ENCODE peak calls at places on chromosome X, in six cellular contexts. E is keratinocyte, Q is hepatocyte, B is HepG2, Y is endothelial cell of umbilical vein, C is neural progenitor cell. U is an unnamed sample.

GRCh38 chrX:94814216-94814615 is 1140.2 kb downstream of the FAM133A start:
- DNase-seq in B (no peak), E (no peak), C (no peak), Q (no peak), Y (no peak), U (no peak)

GRCh38 chrX:20205927-20206708 is 60.6 kb downstream of the RPS6KA3 start:
- DNase-seq in B (no peak), C (no peak), E (no peak), Y (no peak), Q (no peak), U (no peak)

GRCh38 chrX:48965959-48966358 is 5.7 kb downstream of the KCND1 start:
- DNase-seq in Q (no peak), C (no peak), E (no peak), B (no peak), Y (no peak), U (no peak)

GRCh38 chrX:29419774-29420553 is 795.4 kb upstream of the MAGEB2 start:
- DNase-seq in B (no peak), C (no peak), Q (peak; percentile 19), Y (peak; percentile 71), E (no peak), U (peak; percentile 93)

GRCh38 chrX:137031517-137032377 is 2.0 kb downstream of the GPR101 start:
- DNase-seq in Q (peak; percentile 56), B (no peak), E (no peak), C (peak; percentile 68), Y (peak; percentile 7), U (peak; percentile 18)

GRCh38 chrX:63761639-63762038 is 23.4 kb downstream of the ARHGEF9 start:
- DNase-seq in B (no peak), E (no peak), Y (peak; percentile 3), C (no peak), Q (no peak), U (no peak)

GRCh38 chrX:74286950-74287349 is 17.0 kb upstream of the ZCCHC13 start:
- DNase-seq in Y (no peak), B (peak; percentile 1), C (no peak), Q (no peak), E (no peak), U (peak; percentile 37)

GRCh38 chrX:85499400-85499799 is 119.9 kb upstream of the POF1B start:
- DNase-seq in C (no peak), Q (peak; percentile 7), Y (no peak), B (no peak), E (peak; percentile 38), U (no peak)

GRCh38 chrX:111348363-111348927 is 63.5 kb downstream of the DCX start:
- DNase-seq in C (no peak), Y (no peak), B (no peak), E (no peak), Q (no peak), U (no peak)

GRCh38 chrX:148601034-148601433 is 100.6 kb downstream of the AFF2 start:
- DNase-seq in B (no peak), C (no peak), Y (no peak), Q (peak; percentile 8), E (no peak), U (peak; percentile 34)

GRCh38 chrX:76148753-76149152 is 24.1 kb upstream of the PBDC1 start:
- DNase-seq in C (peak; percentile 7), E (no peak), Q (peak; percentile 12), Y (peak; percentile 52), B (peak; percentile 17), U (peak; percentile 60)

GRCh38 chrX:110037181-110037580 is 34.3 kb downstream of the TMEM164 start:
- DNase-seq in Y (peak; percentile 36), Q (no peak), E (no peak), C (no peak), B (no peak), U (no peak)

GRCh38 chrX:129771266-129771995 is 8.3 kb upstream of the SASH3 start:
- DNase-seq in C (no peak), Y (no peak), E (no peak), B (no peak), Q (no peak), U (no peak)

GRCh38 chrX:143206961-143207360 is 181.2 kb downstream of the SPANXN4 start:
- DNase-seq in Q (no peak), B (no peak), E (no peak), C (no peak), Y (no peak), U (no peak)

GRCh38 chrX:103170216-103170615 is 44.7 kb upstream of the BEX4 start:
- DNase-seq in Q (no peak), Y (peak; percentile 9), B (no peak), E (no peak), C (no peak), U (peak; percentile 21)

GRCh38 chrX:57286507-57287251 is at the start of gene FAAH2:
- DNase-seq in Q (peak; percentile 87), B (peak; percentile 57), E (peak; percentile 44), Y (peak; percentile 1), C (peak; percentile 73), U (no peak)

GRCh38 chrX:103704863-103705262 is 5.8 kb upstream of the TMEM31 start:
- DNase-seq in B (no peak), C (no peak), E (no peak), Y (no peak), Q (no peak), U (no peak)

GRCh38 chrX:27878862-27879261 is 71.1 kb downstream of the MAGEB10 start:
- DNase-seq in Y (no peak), B (no peak), E (no peak), Q (no peak), C (no peak), U (no peak)

GRCh38 chrX:39609941-39610340 is 487.8 kb downstream of the BCOR start:
- DNase-seq in Q (no peak), B (no peak), C (no peak), E (no peak), Y (no peak), U (no peak)

GRCh38 chrX:143663755-143664154 is 27.9 kb upstream of the SLITRK4 start:
- DNase-seq in Q (no peak), Y (no peak), E (no peak), B (no peak), C (no peak), U (no peak)

GRCh38 chrX:39840141-39841126 is 257.3 kb downstream of the BCOR start:
- DNase-seq in Q (no peak), E (no peak), B (no peak), C (no peak), Y (no peak), U (no peak)

GRCh38 chrX:4435905-4436304 is 722.5 kb upstream of the PRKX start:
- DNase-seq in C (peak; percentile 64), E (no peak), Q (no peak), Y (no peak), B (no peak), U (no peak)

GRCh38 chrX:48540015-48540350 is 469 bp downstream of the TBC1D25 start:
- DNase-seq in Q (peak; percentile 70), B (peak; percentile 8), C (no peak), Y (peak; percentile 50), E (no peak), U (peak; percentile 28)

DNA sequence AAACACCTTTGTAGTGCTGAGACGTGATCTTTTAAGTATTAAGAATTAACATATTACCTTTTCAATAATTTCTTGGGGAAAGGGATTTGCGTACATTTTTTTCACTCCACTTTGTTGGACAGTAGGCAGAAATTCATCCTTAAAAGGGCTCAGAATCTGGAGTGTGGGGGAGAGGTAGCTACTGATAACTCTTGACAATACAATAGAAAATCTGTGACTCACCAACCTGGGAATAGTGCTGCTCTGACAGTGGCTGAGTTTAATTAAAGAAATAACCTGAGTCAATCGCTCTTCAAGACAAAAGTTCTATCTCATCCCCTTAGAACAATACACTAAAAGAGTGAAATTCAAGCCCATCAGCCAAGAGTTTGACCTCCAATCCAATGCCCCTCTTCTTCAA is 60.2 kb downstream of the SLC9A7 start:
- DNase-seq in C (no peak), Q (no peak), E (no peak), Y (no peak), B (no peak), U (no peak)
- H3K79me2 ChIP-seq in C (no peaks in the 10 kb centered on the region), Q (no peaks in the 10 kb centered on the region), E (no peaks in the 10 kb centered on the region), Y (no peaks in the 10 kb centered on the region), B (no peaks in the 10 kb centered on the region), U (no peaks in the 10 kb centered on the region)

GRCh38 chrX:25019707-25020390 is 4.1 kb upstream of the ARX start:
- DNase-seq in Q (no peak), E (no peak), C (peak; percentile 46), Y (no peak), B (no peak), U (no peak)
- TF ChIP-seq EZH2 in Q (peak; percentile 48), E (peak; percentile 34), C (peak; percentile 72), Y (peak; percentile 20), B (no peak), U (peak; percentile 79)

DNA sequence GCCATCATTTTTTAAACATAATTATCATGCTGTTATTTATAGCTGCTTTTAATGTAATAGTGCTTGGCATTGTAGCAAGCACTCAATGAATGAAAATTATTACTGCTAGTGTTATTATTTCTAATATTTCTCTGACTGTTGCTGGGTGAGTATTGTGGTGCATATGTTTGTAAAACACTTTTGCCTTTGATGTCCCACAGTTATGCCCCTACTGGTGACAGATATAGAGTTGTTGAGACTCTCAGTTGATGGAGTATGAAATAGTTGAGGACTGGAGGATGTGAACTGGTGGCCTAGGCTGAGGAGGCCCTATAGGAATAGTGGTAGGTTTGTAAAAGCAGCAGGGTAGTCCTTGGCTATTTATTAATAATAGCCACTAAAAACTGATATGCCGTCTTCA is 9.6 kb downstream of the INTS6L start:
- DNase-seq in Y (no peak), C (no peak), B (no peak), E (no peak), Q (no peak), U (no peak)
- H3K79me2 ChIP-seq in Y (no peaks in the 10 kb centered on the region), C (no peaks in the 10 kb centered on the region), B (no peaks in the 10 kb centered on the region), E (no peaks in the 10 kb centered on the region), Q (no peaks in the 10 kb centered on the region), U (no peaks in the 10 kb centered on the region)

GRCh38 chrX:1466232-1466661 is 13.5 kb upstream of the ASMTL start:
- DNase-seq in Q (no peak), E (no peak), C (no peak), B (no peak), Y (no peak), U (no peak)

GRCh38 chrX:1464282-1465131 is 11.8 kb upstream of the ASMTL start:
- DNase-seq in Q (no peak), Y (no peak), C (no peak), E (no peak), B (no peak), U (no peak)

GRCh38 chrX:1466971-1467561 is 14.4 kb upstream of the ASMTL start:
- DNase-seq in C (no peak), B (no peak), Y (no peak), Q (no peak), E (no peak), U (no peak)

GRCh38 chrX:1463581-1464281 is 11.0 kb upstream of the ASMTL start:
- DNase-seq in C (no peak), Y (no peak), Q (no peak), E (no peak), B (no peak), U (no peak)

GRCh38 chrX:1465261-1466231 is 12.8 kb upstream of the ASMTL start:
- DNase-seq in E (no peak), B (no peak), C (no peak), Y (no peak), Q (no peak), U (no peak)
- TF ChIP-seq EZH2 in E (no peak), B (no peak), C (no peak), Y (peak; percentile 64), Q (no peak), U (peak; percentile 41)

U was measured in fibroblast of lung.